ENCODE peak calls at places on chromosome 13, in four cellular contexts. W, P, E and X are unnamed samples.
A peak's percentile ranks its signal among the peaks of the same experiment; 100 is the strongest.

GRCh38 chr13:48977973-48978372 is 2.3 kb downstream of the FNDC3A start:
- DNase-seq in W (no peak), P (no peak), E (peak; percentile 57), X (no peak)

GRCh38 chr13:50189450-50189849 is 174.2 kb downstream of the KCNRG start:
- DNase-seq in W (no peak), P (no peak), E (no peak), X (no peak)

GRCh38 chr13:75073791-75074190 is 408.2 kb downstream of the TBC1D4 start:
- DNase-seq in P (no peak), W (no peak), E (no peak), X (no peak)

GRCh38 chr13:92473736-92474465 is 752.7 kb upstream of the GPC6 start:
- DNase-seq in E (no peak), P (no peak), W (no peak), X (no peak)

GRCh38 chr13:41696163-41697003 is 239.0 kb downstream of the RGCC start:
- DNase-seq in E (peak; percentile 92), P (no peak), W (no peak), X (no peak)

GRCh38 chr13:102839462-102839861 is 6.4 kb upstream of the ERCC5 start:
- DNase-seq in P (no peak), W (no peak), E (peak; percentile 25), X (no peak)

GRCh38 chr13:29260684-29261083 is 334.8 kb downstream of the SLC7A1 start:
- DNase-seq in P (no peak), E (no peak), W (no peak), X (no peak)

GRCh38 chr13:38624822-38625221 is 62.1 kb upstream of the FREM2 start:
- DNase-seq in P (no peak), E (no peak), W (no peak), X (no peak)

GRCh38 chr13:49421391-49421790 is 22.5 kb downstream of the CAB39L start:
- DNase-seq in P (no peak), E (no peak), W (peak; percentile 12), X (peak; percentile 6)

GRCh38 chr13:107669356-107669755 is 546.0 kb downstream of the LIG4 start:
- DNase-seq in E (peak; percentile 79), P (no peak), W (no peak), X (no peak)

GRCh38 chr13:50459046-50459445 is 384.4 kb downstream of the DLEU7 start:
- DNase-seq in P (no peak), E (no peak), W (no peak), X (no peak)

GRCh38 chr13:60351326-60351725 is 45.7 kb upstream of the TDRD3 start:
- DNase-seq in W (no peak), P (no peak), E (peak; percentile 47), X (no peak)

GRCh38 chr13:107650081-107650701 is 565.1 kb downstream of the LIG4 start:
- DNase-seq in P (peak; percentile 76), W (peak; percentile 13), E (peak; percentile 62), X (no peak)

GRCh38 chr13:107563099-107563925 is 652.0 kb downstream of the LIG4 start:
- DNase-seq in W (no peak), E (no peak), P (no peak), X (no peak)

GRCh38 chr13:24254151-24254810 is 55.1 kb upstream of the C1QTNF9 start:
- DNase-seq in E (no peak), W (no peak), P (no peak), X (no peak)

GRCh38 chr13:48231080-48231479 is 1.9 kb upstream of the ITM2B start:
- DNase-seq in P (no peak), W (no peak), E (no peak), X (no peak)

GRCh38 chr13:34943675-34944634 is 1.9 kb downstream of the NBEA start:
- DNase-seq in E (no peak), W (no peak), P (no peak), X (no peak)

GRCh38 chr13:41675306-41675705 is 218.0 kb downstream of the RGCC start:
- DNase-seq in P (no peak), E (no peak), W (no peak), X (no peak)

GRCh38 chr13:74979703-74980102 is 502.3 kb downstream of the TBC1D4 start:
- DNase-seq in P (no peak), W (no peak), E (no peak), X (no peak)

GRCh38 chr13:108225440-108225839 is 7.2 kb downstream of the ABHD13 start:
- DNase-seq in P (no peak), W (no peak), E (no peak), X (no peak)

GRCh38 chr13:63481334-63481733 is 2065.7 kb upstream of the PCDH20 start:
- DNase-seq in E (peak; percentile 36), P (no peak), W (no peak), X (no peak)

GRCh38 chr13:50127726-50128291 is 112.6 kb downstream of the KCNRG start:
- DNase-seq in E (no peak), W (no peak), P (no peak), X (no peak)

GRCh38 chr13:75312884-75313520 is 169.0 kb downstream of the TBC1D4 start:
- DNase-seq in W (no peak), P (no peak), E (no peak), X (no peak)

GRCh38 chr13:86960876-86961275 is 710.3 kb upstream of the SLITRK5 start:
- DNase-seq in P (no peak), W (no peak), E (peak; percentile 33), X (no peak)

GRCh38 chr13:100540621-100541020 is 48.0 kb downstream of the GGACT start:
- DNase-seq in E (peak; percentile 30), W (no peak), P (no peak), X (no peak)

GRCh38 chr13:29304148-29304547 is 291.3 kb downstream of the SLC7A1 start:
- DNase-seq in W (no peak), E (no peak), P (no peak), X (no peak)

GRCh38 chr13:32278456-32278855 is 36.7 kb downstream of the ZAR1L start:
- DNase-seq in E (peak; percentile 91), P (no peak), W (no peak), X (no peak)

GRCh38 chr13:64997438-64997837 is 2232.7 kb downstream of the PCDH9 start:
- DNase-seq in W (no peak), E (no peak), P (no peak), X (no peak)

GRCh38 chr13:59588717-59589067 is 575.0 kb downstream of the DIAPH3 start:
- DNase-seq in W (no peak), E (no peak), P (no peak), X (no peak)

GRCh38 chr13:30033681-30034447 is 183.4 kb upstream of the UBL3 start:
- DNase-seq in E (peak; percentile 97), P (no peak), W (no peak), X (no peak)

GRCh38 chr13:23618341-23618740 is 48.1 kb downstream of the TNFRSF19 start:
- DNase-seq in W (no peak), E (peak; percentile 98), P (no peak), X (no peak)

GRCh38 chr13:50122465-50122864 is 107.2 kb downstream of the KCNRG start:
- DNase-seq in E (no peak), W (no peak), P (no peak), X (no peak)

GRCh38 chr13:46575843-46576242 is 22.9 kb downstream of the LRCH1 start:
- DNase-seq in P (peak; percentile 63), E (peak; percentile 89), W (no peak), X (no peak)

GRCh38 chr13:53254495-53254894 is 225.9 kb downstream of the OLFM4 start:
- DNase-seq in W (no peak), P (no peak), E (no peak), X (no peak)

GRCh38 chr13:27620377-27621115 is at the start of gene LNX2:
- DNase-seq in E (peak; percentile 95), P (peak; percentile 99), W (peak; percentile 99), X (peak; percentile 86)
- TF ChIP-seq POLR2A in E (no peak), P (peak; percentile 60), W (peak; percentile 84), X (no peak)

DNA sequence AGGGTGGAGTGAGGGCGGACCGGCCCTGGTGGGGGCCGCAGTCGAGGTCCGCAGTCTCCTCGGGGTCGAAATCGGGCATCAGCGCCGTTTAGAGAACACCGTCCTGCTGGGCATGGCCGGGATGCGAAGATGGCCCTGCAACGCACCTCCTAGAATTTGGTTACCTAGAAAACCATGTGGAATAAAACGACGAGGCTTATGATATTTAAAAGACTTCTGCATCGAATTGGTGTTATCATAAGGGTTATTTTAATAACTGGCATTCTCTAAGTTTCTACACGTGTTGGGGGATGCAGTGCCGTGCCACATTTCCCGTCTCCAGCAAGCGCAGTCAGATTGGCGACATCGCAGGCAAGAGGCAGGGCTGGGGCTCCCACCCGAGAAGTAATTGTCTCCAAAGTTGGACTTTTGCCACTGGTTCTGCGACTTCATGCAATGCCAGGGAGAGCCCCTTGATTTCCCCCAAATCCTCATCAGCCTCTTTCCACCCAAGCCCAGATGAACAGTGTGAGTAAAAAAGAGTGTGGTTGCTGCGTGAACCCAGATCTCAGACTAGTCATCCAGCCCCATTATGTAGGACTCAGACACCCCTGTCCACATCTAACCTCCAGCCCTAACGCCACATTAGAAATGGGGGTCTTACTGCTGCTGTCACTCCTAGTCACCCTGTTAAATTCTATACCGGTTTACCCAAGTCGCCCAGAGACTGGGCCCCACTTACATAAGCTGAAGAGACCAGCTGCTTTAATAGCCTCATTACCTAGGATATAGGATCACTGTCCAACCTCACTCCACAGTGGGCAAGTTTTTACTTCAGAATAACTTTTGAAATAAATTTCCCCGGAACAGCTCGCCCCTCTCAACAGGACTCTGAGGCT is 571 bp upstream of the DHRS12 start:
- DNase-seq in P (peak; percentile 75), E (no peak), W (peak; percentile 53), X (no peak)
- TF ChIP-seq POLR2A in P (no peak), E (no peak), W (no peak), X (no peak)

DNA sequence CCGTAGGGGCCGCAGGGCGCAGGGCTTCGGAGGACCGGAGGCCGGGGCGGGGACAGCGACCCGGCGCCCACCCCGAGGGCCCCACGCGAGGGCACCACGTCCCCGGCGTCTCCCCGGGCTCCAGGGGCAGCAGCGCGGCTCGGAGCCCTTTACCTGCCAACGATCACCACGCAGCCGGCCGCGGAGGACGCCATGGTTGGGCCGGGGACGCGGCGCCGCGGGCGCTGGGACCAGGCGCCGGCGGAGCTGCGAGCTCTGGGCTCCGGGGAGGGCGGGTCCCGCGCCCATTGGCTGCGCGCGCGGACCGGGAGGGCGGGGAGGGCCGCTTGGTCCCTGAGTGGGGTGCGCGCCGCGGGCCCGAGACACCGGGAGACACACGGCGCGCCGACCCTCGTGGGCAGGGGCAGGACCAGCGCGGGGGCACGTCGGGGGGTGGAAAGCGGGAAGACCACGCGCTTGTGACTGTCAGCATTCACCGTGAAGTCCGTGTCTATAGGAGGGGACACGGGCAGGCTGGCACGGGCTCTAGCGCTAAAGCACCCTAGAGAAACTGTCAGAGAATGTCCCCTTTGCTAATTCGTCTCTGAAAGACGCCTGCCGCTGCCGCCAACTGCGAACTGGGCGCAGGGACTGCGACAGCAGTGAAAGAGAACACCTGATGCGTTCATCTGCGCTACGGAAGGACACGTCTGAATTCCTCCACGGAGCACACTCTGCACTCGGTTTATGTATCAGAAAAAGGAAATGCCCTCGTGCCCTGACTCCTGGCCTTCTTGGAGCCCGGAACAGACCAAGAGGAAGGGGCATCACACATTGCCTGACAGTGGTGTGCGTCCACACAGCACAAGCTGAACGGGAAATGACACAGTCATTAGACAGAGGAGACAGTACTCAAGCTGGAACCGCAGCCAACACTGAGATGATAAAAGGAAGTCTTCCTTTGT is at the start of gene CRYL1:
- DNase-seq in E (peak; percentile 73), P (peak; percentile 88), W (peak; percentile 85), X (peak; percentile 67)
- TF ChIP-seq POLR2A in E (peak; percentile 60), P (peak; percentile 33), W (peak; percentile 61), X (peak; percentile 62)

DNA sequence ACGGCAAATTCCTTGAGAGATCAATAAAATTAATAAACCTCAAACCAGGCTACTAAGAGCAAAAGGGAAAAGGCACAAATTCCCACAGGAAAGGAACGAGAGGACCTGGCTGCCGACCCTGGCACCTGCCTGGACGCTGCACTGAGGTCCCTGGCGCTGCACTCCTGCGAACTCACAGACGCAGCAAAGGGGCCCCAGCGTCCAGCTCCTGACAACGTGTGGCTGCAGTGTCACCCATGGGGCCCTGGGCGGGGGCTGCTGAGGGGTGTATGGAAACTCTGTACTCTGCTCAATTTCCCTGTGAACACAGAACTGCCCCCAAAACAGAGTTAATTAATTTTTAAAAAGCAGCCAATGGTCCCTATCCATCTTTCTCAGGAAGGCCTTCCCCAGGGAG is 61.3 kb upstream of the C13orf46 start:
- DNase-seq in W (no peak), E (no peak), P (no peak), X (no peak)
- TF ChIP-seq POLR2A in W (no peak), E (no peak), P (no peak), X (no peak)